ENCODE peak calls at places on chromosomes 13 and 19, in five cellular contexts. One of them, this sample, is unnamed. For H3K9me3, the result is how much of the 10 kb centered on the place peaks cover.

GRCh38 chr19:38975214-38975860 is at the start of gene FBXO17:
- DNase-seq in aorta: peak
- DNase-seq in stomach: peak
- DNase-seq in pancreas: peak
- DNase-seq in RWPE2: no peak
- DNase-seq in this sample: no peak

GRCh38 chr13:52428295-52428694 is 22.1 kb downstream of the VPS36 start:
- DNase-seq in pancreas: no peak
- DNase-seq in RWPE2: no peak
- DNase-seq in aorta: no peak
- DNase-seq in stomach: peak
- DNase-seq in this sample: no peak

GRCh38 chr19:42092350-42092749 is 16.4 kb downstream of the ZNF574 start:
- DNase-seq in stomach: peak
- DNase-seq in aorta: no peak
- DNase-seq in pancreas: no peak
- DNase-seq in RWPE2: no peak
- DNase-seq in this sample: no peak

GRCh38 chr13:59914556-59914955 is 249.2 kb downstream of the DIAPH3 start:
- DNase-seq in stomach: no peak
- DNase-seq in aorta: no peak
- DNase-seq in pancreas: no peak
- DNase-seq in RWPE2: no peak
- DNase-seq in this sample: no peak

GRCh38 chr19:41871573-41872383 is 5.3 kb upstream of the CD79A start:
- DNase-seq in pancreas: no peak
- DNase-seq in stomach: no peak
- DNase-seq in RWPE2: no peak
- DNase-seq in aorta: no peak
- DNase-seq in this sample: peak

GRCh38 chr19:15286688-15287355 is 45.5 kb downstream of the BRD4 start:
- DNase-seq in RWPE2: no peak
- DNase-seq in aorta: no peak
- DNase-seq in pancreas: no peak
- DNase-seq in stomach: no peak
- DNase-seq in this sample: no peak

GRCh38 chr19:12933287-12934072 is at the start of gene FARSA:
- DNase-seq in pancreas: peak
- DNase-seq in aorta: peak
- DNase-seq in RWPE2: peak
- DNase-seq in stomach: peak
- DNase-seq in this sample: peak

GRCh38 chr13:106619688-106620555 is 52.0 kb upstream of the ARGLU1 start:
- DNase-seq in stomach: no peak
- DNase-seq in aorta: no peak
- DNase-seq in RWPE2: no peak
- DNase-seq in pancreas: no peak
- DNase-seq in this sample: no peak

GRCh38 chr19:4829001-4829712 is 2.4 kb downstream of the TICAM1 start:
- DNase-seq in pancreas: peak
- DNase-seq in stomach: peak
- DNase-seq in aorta: no peak
- DNase-seq in RWPE2: no peak
- DNase-seq in this sample: no peak

GRCh38 chr13:75485286-75486062 is 3.5 kb upstream of the TBC1D4 start:
- DNase-seq in RWPE2: no peak
- DNase-seq in aorta: no peak
- DNase-seq in pancreas: no peak
- DNase-seq in stomach: no peak
- DNase-seq in this sample: no peak

GRCh38 chr13:30679483-30680330 is 55.6 kb upstream of the ALOX5AP start:
- DNase-seq in RWPE2: no peak
- DNase-seq in pancreas: no peak
- DNase-seq in aorta: no peak
- DNase-seq in stomach: no peak
- DNase-seq in this sample: no peak

GRCh38 chr13:31909889-31910551 is 121.6 kb upstream of the FRY start:
- DNase-seq in RWPE2: no peak
- DNase-seq in stomach: peak
- DNase-seq in aorta: no peak
- DNase-seq in pancreas: no peak
- DNase-seq in this sample: peak

GRCh38 chr13:32639502-32640105 is 53.4 kb downstream of the PDS5B start:
- DNase-seq in RWPE2: no peak
- DNase-seq in aorta: no peak
- DNase-seq in stomach: peak
- DNase-seq in pancreas: no peak
- DNase-seq in this sample: peak

GRCh38 chr13:40993987-40994386 is 25.1 kb downstream of the ELF1 start:
- DNase-seq in pancreas: no peak
- DNase-seq in RWPE2: peak
- DNase-seq in aorta: no peak
- DNase-seq in stomach: peak
- DNase-seq in this sample: no peak

GRCh38 chr13:92175330-92175729 is 776.9 kb downstream of the GPC5 start:
- DNase-seq in pancreas: no peak
- DNase-seq in aorta: no peak
- DNase-seq in RWPE2: no peak
- DNase-seq in stomach: no peak
- DNase-seq in this sample: no peak

GRCh38 chr19:50492303-50493052 is 15.8 kb upstream of the GARIN5A start:
- DNase-seq in stomach: no peak
- DNase-seq in pancreas: peak
- DNase-seq in aorta: peak
- DNase-seq in RWPE2: no peak
- DNase-seq in this sample: no peak

GRCh38 chr13:60134376-60134775 is 29.4 kb downstream of the DIAPH3 start:
- DNase-seq in stomach: no peak
- DNase-seq in RWPE2: no peak
- DNase-seq in pancreas: no peak
- DNase-seq in aorta: no peak
- DNase-seq in this sample: no peak

GRCh38 chr13:23687614-23688013 is 117.4 kb downstream of the TNFRSF19 start:
- DNase-seq in aorta: no peak
- DNase-seq in pancreas: no peak
- DNase-seq in RWPE2: no peak
- DNase-seq in stomach: no peak
- DNase-seq in this sample: no peak

GRCh38 chr19:1948676-1949075 is 7.7 kb downstream of the CSNK1G2 start:
- DNase-seq in stomach: no peak
- DNase-seq in pancreas: no peak
- DNase-seq in aorta: no peak
- DNase-seq in RWPE2: no peak
- DNase-seq in this sample: no peak

GRCh38 chr19:29687897-29688728 is 22.9 kb downstream of the PLEKHF1 start:
- DNase-seq in pancreas: no peak
- DNase-seq in aorta: no peak
- DNase-seq in stomach: no peak
- DNase-seq in RWPE2: no peak
- DNase-seq in this sample: no peak

GRCh38 chr19:35960432-35960972 is 24.3 kb downstream of the LRFN3 start:
- DNase-seq in RWPE2: no peak
- DNase-seq in pancreas: no peak
- DNase-seq in stomach: no peak
- DNase-seq in aorta: no peak
- DNase-seq in this sample: no peak

GRCh38 chr19:48539503-48540096 is 12.4 kb upstream of the SULT2B1 start:
- DNase-seq in stomach: peak
- DNase-seq in RWPE2: peak
- DNase-seq in pancreas: no peak
- DNase-seq in aorta: no peak
- DNase-seq in this sample: no peak

GRCh38 chr13:28138012-28138755 is at the start of gene PAN3:
- DNase-seq in RWPE2: peak
- DNase-seq in stomach: peak
- DNase-seq in aorta: peak
- DNase-seq in pancreas: peak
- DNase-seq in this sample: peak

GRCh38 chr19:15562861-15563260 is 52.2 kb upstream of the CYP4F8 start:
- DNase-seq in stomach: no peak
- DNase-seq in aorta: no peak
- DNase-seq in RWPE2: no peak
- DNase-seq in pancreas: no peak
- DNase-seq in this sample: no peak

GRCh38 chr19:39542198-39542597 is 2.2 kb upstream of the EID2 start:
- DNase-seq in RWPE2: no peak
- DNase-seq in pancreas: no peak
- DNase-seq in stomach: no peak
- DNase-seq in aorta: no peak
- DNase-seq in this sample: no peak

GRCh38 chr19:18090545-18091216 is 3.9 kb upstream of the IL12RB1 start:
- DNase-seq in RWPE2: no peak
- DNase-seq in pancreas: no peak
- DNase-seq in aorta: no peak
- DNase-seq in stomach: no peak
- DNase-seq in this sample: no peak

GRCh38 chr13:34914416-34914815 is 27.7 kb upstream of the NBEA start:
- DNase-seq in aorta: no peak
- DNase-seq in pancreas: no peak
- DNase-seq in stomach: no peak
- DNase-seq in RWPE2: no peak
- DNase-seq in this sample: no peak

GRCh38 chr19:18086590-18087138 is at the start of gene IL12RB1:
- DNase-seq in stomach: peak
- DNase-seq in RWPE2: no peak
- DNase-seq in aorta: no peak
- DNase-seq in pancreas: no peak
- DNase-seq in this sample: no peak

GRCh38 chr13:25630327-25630726 is 258.6 kb downstream of the ATP8A2 start:
- DNase-seq in aorta: no peak
- DNase-seq in RWPE2: no peak
- DNase-seq in pancreas: no peak
- DNase-seq in stomach: no peak
- DNase-seq in this sample: no peak

GRCh38 chr19:23992348-23992747 is 77.7 kb downstream of the ZNF726 start:
- DNase-seq in pancreas: no peak
- DNase-seq in stomach: no peak
- DNase-seq in aorta: no peak
- DNase-seq in RWPE2: no peak
- DNase-seq in this sample: no peak
- H3K9me3 ChIP-seq in pancreas: under half
- H3K9me3 ChIP-seq in stomach: under half
- H3K9me3 ChIP-seq in aorta: under half
- H3K9me3 ChIP-seq in RWPE2: under half
- H3K9me3 ChIP-seq in this sample: under half

DNA sequence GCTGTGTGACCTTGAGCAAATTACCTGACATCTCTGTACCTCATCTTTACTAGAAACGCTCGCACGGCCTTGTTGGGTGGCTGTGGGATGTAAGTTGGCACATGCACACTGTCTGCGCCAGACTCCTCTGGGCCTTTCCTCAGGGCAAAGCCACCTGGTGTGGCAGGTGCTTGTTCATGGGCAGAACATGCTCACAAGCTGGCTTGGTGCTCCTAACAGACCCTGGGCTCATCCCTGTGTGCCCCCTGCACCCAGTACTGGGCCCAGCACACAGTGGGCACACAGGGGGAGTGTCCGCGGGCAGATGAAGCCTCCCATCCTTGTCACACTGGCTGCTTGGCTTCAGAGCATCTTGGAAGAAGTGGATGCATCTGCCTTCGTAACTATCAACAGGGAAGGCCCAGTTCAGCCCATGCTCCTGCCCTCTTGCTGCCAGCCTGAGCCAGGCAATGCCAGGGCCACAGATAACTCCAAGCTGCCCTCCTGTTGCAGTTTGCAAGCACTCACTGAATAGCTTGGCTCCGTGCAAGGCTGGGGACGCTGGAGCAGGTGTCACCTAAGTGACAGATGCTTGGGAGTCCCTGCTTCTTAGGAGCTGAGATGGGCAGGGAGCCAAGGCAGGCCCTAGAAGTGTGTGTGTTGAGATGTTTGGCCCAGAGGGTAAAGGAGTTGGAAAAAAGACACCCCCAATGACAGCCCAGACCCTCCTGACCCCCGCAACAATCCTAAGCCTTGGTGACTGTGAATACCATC is 123.9 kb downstream of the TUBA3C start:
- DNase-seq in pancreas: no peak
- DNase-seq in stomach: no peak
- DNase-seq in RWPE2: no peak
- DNase-seq in aorta: peak
- DNase-seq in this sample: no peak
- H3K9me3 ChIP-seq in pancreas: under half
- H3K9me3 ChIP-seq in stomach: under half
- H3K9me3 ChIP-seq in RWPE2: under half
- H3K9me3 ChIP-seq in aorta: under half
- H3K9me3 ChIP-seq in this sample: under half

DNA sequence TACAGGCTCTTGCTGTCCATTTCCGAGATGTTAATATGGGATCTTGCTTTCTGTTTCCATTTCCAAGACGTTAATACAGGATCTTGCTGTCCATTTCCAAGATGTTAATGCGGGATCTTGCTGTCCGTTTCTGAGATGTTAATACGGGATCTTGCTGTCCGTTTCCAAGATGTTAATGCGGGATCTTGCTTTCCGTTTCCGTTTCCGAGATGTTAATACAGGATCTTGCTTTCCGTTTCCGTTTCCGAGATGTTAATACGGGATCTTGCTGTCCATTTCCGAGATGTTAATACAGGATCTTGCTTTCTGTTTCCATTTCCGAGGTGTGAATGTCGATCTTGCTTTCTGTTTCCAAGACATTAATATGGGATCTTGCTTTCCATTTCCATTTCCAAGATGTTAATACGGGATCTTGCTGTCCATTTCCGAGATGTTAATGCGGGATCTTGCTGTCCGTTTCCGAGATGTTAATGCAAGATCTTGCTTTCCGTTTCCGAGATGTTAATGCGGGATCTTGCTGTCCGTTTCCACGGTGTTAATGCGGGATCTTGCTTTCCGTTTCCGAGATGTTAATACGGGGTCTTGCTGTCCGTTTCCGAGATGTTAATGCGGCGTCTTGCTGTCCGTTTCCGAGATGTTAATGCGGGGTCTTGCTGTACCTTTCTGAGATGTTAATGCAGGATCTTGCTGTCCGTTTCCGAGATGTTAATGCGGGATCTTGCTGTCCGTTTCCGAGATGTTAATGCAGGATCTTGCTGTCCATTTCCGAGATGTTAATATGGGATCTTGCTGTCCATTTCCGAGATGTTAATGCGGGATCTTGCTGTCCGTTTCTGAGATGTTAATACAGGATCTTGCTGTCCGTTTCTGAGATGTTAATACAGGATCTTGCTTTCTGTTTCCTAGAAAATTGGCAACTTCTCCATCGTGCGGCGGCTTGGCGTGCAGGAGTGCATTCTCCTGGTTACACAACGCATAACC is 38.3 kb downstream of the PEX11G start:
- DNase-seq in RWPE2: no peak
- DNase-seq in stomach: no peak
- DNase-seq in aorta: no peak
- DNase-seq in pancreas: no peak
- DNase-seq in this sample: no peak
- H3K9me3 ChIP-seq in RWPE2: under half
- H3K9me3 ChIP-seq in stomach: under half
- H3K9me3 ChIP-seq in aorta: under half
- H3K9me3 ChIP-seq in pancreas: under half
- H3K9me3 ChIP-seq in this sample: under half

DNA sequence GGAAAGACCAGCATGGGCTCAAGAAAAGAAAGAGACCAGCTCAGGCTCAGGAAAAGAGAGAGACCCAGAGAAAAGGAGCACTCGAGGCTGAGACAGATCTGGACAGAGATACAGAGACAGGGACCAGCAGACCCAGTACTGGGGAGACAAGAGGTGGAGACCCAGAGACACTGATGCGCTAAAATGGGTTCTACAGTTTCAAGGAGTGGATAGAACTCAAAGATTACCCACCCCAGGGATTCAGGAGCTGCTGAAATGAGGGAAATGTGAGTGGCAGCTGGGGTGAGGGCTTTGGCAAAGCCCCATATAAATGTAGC is 609 bp upstream of the ZSCAN18 start:
- DNase-seq in RWPE2: no peak
- DNase-seq in stomach: no peak
- DNase-seq in aorta: no peak
- DNase-seq in pancreas: no peak
- DNase-seq in this sample: no peak
- H3K9me3 ChIP-seq in RWPE2: under half
- H3K9me3 ChIP-seq in stomach: half or more
- H3K9me3 ChIP-seq in aorta: under half
- H3K9me3 ChIP-seq in pancreas: under half
- H3K9me3 ChIP-seq in this sample: under half